ENCODE peak calls at places on chromosomes 1 and 21, in nine cellular contexts. One of them, this sample, is unnamed.

GRCh38 chr1:1616045-1616821 is 933 bp downstream of the MIB2 start:
- DNase-seq in activated T-helper 1 cell treated with anti-CD3 and anti-CD28 coated beads, Interleukin-2, amount 50 U/mL, for 16 hours: no peak
- DNase-seq in globus pallidus: peak; percentile 11
- DNase-seq in NCI-H2171: no peak
- DNase-seq in cardiac muscle cell: peak; percentile 60
- DNase-seq in ascending aorta: no peak
- DNase-seq in NCI-H1436: no peak
- DNase-seq in hypothalamus: no peak
- DNase-seq in CD4-positive, alpha-beta T cell: peak; percentile 52
- DNase-seq in this sample: peak; percentile 48

GRCh38 chr1:163980391-163980790 is 578.6 kb upstream of the PBX1 start:
- DNase-seq in globus pallidus: no peak
- DNase-seq in ascending aorta: no peak
- DNase-seq in hypothalamus: no peak
- DNase-seq in cardiac muscle cell: no peak
- DNase-seq in NCI-H1436: peak; percentile 8
- DNase-seq in NCI-H2171: no peak
- DNase-seq in CD4-positive, alpha-beta T cell: no peak
- DNase-seq in activated T-helper 1 cell treated with anti-CD3 and anti-CD28 coated beads, Interleukin-2, amount 50 U/mL, for 16 hours: no peak
- DNase-seq in this sample: no peak

GRCh38 chr1:163248064-163248463 is 45.3 kb upstream of the RGS5 start:
- DNase-seq in NCI-H1436: no peak
- DNase-seq in hypothalamus: no peak
- DNase-seq in NCI-H2171: no peak
- DNase-seq in ascending aorta: no peak
- DNase-seq in cardiac muscle cell: no peak
- DNase-seq in globus pallidus: no peak
- DNase-seq in activated T-helper 1 cell treated with anti-CD3 and anti-CD28 coated beads, Interleukin-2, amount 50 U/mL, for 16 hours: no peak
- DNase-seq in CD4-positive, alpha-beta T cell: no peak
- DNase-seq in this sample: peak; percentile 61

GRCh38 chr1:234579967-234580366 is 30.0 kb downstream of the IRF2BP2 start:
- DNase-seq in hypothalamus: no peak
- DNase-seq in ascending aorta: no peak
- DNase-seq in CD4-positive, alpha-beta T cell: no peak
- DNase-seq in NCI-H1436: peak; percentile 8
- DNase-seq in NCI-H2171: no peak
- DNase-seq in cardiac muscle cell: no peak
- DNase-seq in activated T-helper 1 cell treated with anti-CD3 and anti-CD28 coated beads, Interleukin-2, amount 50 U/mL, for 16 hours: no peak
- DNase-seq in globus pallidus: no peak
- DNase-seq in this sample: no peak

GRCh38 chr1:247303211-247303610 is 28.5 kb downstream of the ZNF496 start:
- DNase-seq in activated T-helper 1 cell treated with anti-CD3 and anti-CD28 coated beads, Interleukin-2, amount 50 U/mL, for 16 hours: no peak
- DNase-seq in cardiac muscle cell: no peak
- DNase-seq in ascending aorta: no peak
- DNase-seq in NCI-H2171: no peak
- DNase-seq in CD4-positive, alpha-beta T cell: no peak
- DNase-seq in globus pallidus: no peak
- DNase-seq in hypothalamus: no peak
- DNase-seq in NCI-H1436: no peak
- DNase-seq in this sample: no peak

GRCh38 chr1:203624341-203624712 is 2.3 kb upstream of the ATP2B4 start:
- DNase-seq in CD4-positive, alpha-beta T cell: no peak
- DNase-seq in cardiac muscle cell: no peak
- DNase-seq in activated T-helper 1 cell treated with anti-CD3 and anti-CD28 coated beads, Interleukin-2, amount 50 U/mL, for 16 hours: no peak
- DNase-seq in NCI-H1436: no peak
- DNase-seq in ascending aorta: no peak
- DNase-seq in globus pallidus: no peak
- DNase-seq in hypothalamus: no peak
- DNase-seq in NCI-H2171: no peak
- DNase-seq in this sample: no peak

GRCh38 chr1:55143686-55144085 is 71.5 kb downstream of the USP24 start:
- DNase-seq in ascending aorta: no peak
- DNase-seq in NCI-H1436: no peak
- DNase-seq in activated T-helper 1 cell treated with anti-CD3 and anti-CD28 coated beads, Interleukin-2, amount 50 U/mL, for 16 hours: no peak
- DNase-seq in cardiac muscle cell: no peak
- DNase-seq in hypothalamus: no peak
- DNase-seq in CD4-positive, alpha-beta T cell: no peak
- DNase-seq in globus pallidus: no peak
- DNase-seq in NCI-H2171: no peak
- DNase-seq in this sample: no peak

GRCh38 chr1:208433086-208433485 is 188.9 kb upstream of the PLXNA2 start:
- DNase-seq in CD4-positive, alpha-beta T cell: no peak
- DNase-seq in ascending aorta: no peak
- DNase-seq in activated T-helper 1 cell treated with anti-CD3 and anti-CD28 coated beads, Interleukin-2, amount 50 U/mL, for 16 hours: no peak
- DNase-seq in NCI-H1436: no peak
- DNase-seq in cardiac muscle cell: no peak
- DNase-seq in hypothalamus: no peak
- DNase-seq in globus pallidus: no peak
- DNase-seq in NCI-H2171: no peak
- DNase-seq in this sample: no peak

GRCh38 chr1:25862785-25863485 is 3.7 kb upstream of the AUNIP start:
- DNase-seq in globus pallidus: no peak
- DNase-seq in cardiac muscle cell: no peak
- DNase-seq in ascending aorta: no peak
- DNase-seq in CD4-positive, alpha-beta T cell: no peak
- DNase-seq in activated T-helper 1 cell treated with anti-CD3 and anti-CD28 coated beads, Interleukin-2, amount 50 U/mL, for 16 hours: no peak
- DNase-seq in NCI-H1436: no peak
- DNase-seq in hypothalamus: no peak
- DNase-seq in NCI-H2171: no peak
- DNase-seq in this sample: no peak

GRCh38 chr1:15680131-15680530 is 4.0 kb upstream of the PLEKHM2 start:
- DNase-seq in activated T-helper 1 cell treated with anti-CD3 and anti-CD28 coated beads, Interleukin-2, amount 50 U/mL, for 16 hours: no peak
- DNase-seq in globus pallidus: no peak
- DNase-seq in NCI-H2171: no peak
- DNase-seq in CD4-positive, alpha-beta T cell: no peak
- DNase-seq in cardiac muscle cell: no peak
- DNase-seq in ascending aorta: peak; percentile 59
- DNase-seq in NCI-H1436: no peak
- DNase-seq in hypothalamus: no peak
- DNase-seq in this sample: no peak

GRCh38 chr1:244988521-244988920 is 124.2 kb upstream of the HNRNPU start:
- DNase-seq in activated T-helper 1 cell treated with anti-CD3 and anti-CD28 coated beads, Interleukin-2, amount 50 U/mL, for 16 hours: no peak
- DNase-seq in globus pallidus: no peak
- DNase-seq in cardiac muscle cell: no peak
- DNase-seq in hypothalamus: no peak
- DNase-seq in NCI-H2171: no peak
- DNase-seq in CD4-positive, alpha-beta T cell: no peak
- DNase-seq in ascending aorta: no peak
- DNase-seq in NCI-H1436: no peak
- DNase-seq in this sample: no peak

GRCh38 chr1:165598676-165599059 is 32.4 kb upstream of the MGST3 start:
- DNase-seq in NCI-H2171: no peak
- DNase-seq in CD4-positive, alpha-beta T cell: no peak
- DNase-seq in cardiac muscle cell: no peak
- DNase-seq in ascending aorta: no peak
- DNase-seq in globus pallidus: no peak
- DNase-seq in hypothalamus: no peak
- DNase-seq in NCI-H1436: peak; percentile 2
- DNase-seq in activated T-helper 1 cell treated with anti-CD3 and anti-CD28 coated beads, Interleukin-2, amount 50 U/mL, for 16 hours: no peak
- DNase-seq in this sample: no peak

GRCh38 chr1:58815680-58816071 is 31.8 kb upstream of the JUN start:
- DNase-seq in NCI-H2171: no peak
- DNase-seq in CD4-positive, alpha-beta T cell: no peak
- DNase-seq in NCI-H1436: no peak
- DNase-seq in globus pallidus: no peak
- DNase-seq in cardiac muscle cell: no peak
- DNase-seq in activated T-helper 1 cell treated with anti-CD3 and anti-CD28 coated beads, Interleukin-2, amount 50 U/mL, for 16 hours: no peak
- DNase-seq in hypothalamus: no peak
- DNase-seq in ascending aorta: no peak
- DNase-seq in this sample: no peak

GRCh38 chr1:31666290-31666963 is 21.8 kb upstream of the PEF1 start:
- DNase-seq in cardiac muscle cell: no peak
- DNase-seq in activated T-helper 1 cell treated with anti-CD3 and anti-CD28 coated beads, Interleukin-2, amount 50 U/mL, for 16 hours: no peak
- DNase-seq in ascending aorta: no peak
- DNase-seq in NCI-H2171: peak; percentile 82
- DNase-seq in NCI-H1436: no peak
- DNase-seq in CD4-positive, alpha-beta T cell: no peak
- DNase-seq in hypothalamus: peak; percentile 61
- DNase-seq in globus pallidus: no peak
- DNase-seq in this sample: no peak

GRCh38 chr1:235917267-235917811 is 50.6 kb upstream of the LYST start:
- DNase-seq in cardiac muscle cell: no peak
- DNase-seq in CD4-positive, alpha-beta T cell: peak; percentile 31
- DNase-seq in ascending aorta: peak; percentile 94
- DNase-seq in globus pallidus: peak; percentile 58
- DNase-seq in NCI-H1436: peak; percentile 75
- DNase-seq in hypothalamus: peak; percentile 65
- DNase-seq in activated T-helper 1 cell treated with anti-CD3 and anti-CD28 coated beads, Interleukin-2, amount 50 U/mL, for 16 hours: peak; percentile 40
- DNase-seq in NCI-H2171: peak; percentile 32
- DNase-seq in this sample: peak; percentile 74

GRCh38 chr1:230463760-230464159 is 37.6 kb upstream of the PGBD5 start:
- DNase-seq in hypothalamus: no peak
- DNase-seq in cardiac muscle cell: no peak
- DNase-seq in globus pallidus: no peak
- DNase-seq in NCI-H1436: no peak
- DNase-seq in activated T-helper 1 cell treated with anti-CD3 and anti-CD28 coated beads, Interleukin-2, amount 50 U/mL, for 16 hours: no peak
- DNase-seq in ascending aorta: no peak
- DNase-seq in CD4-positive, alpha-beta T cell: no peak
- DNase-seq in NCI-H2171: no peak
- DNase-seq in this sample: no peak

GRCh38 chr1:172473842-172474241 is 30.0 kb upstream of the PIGC start:
- DNase-seq in ascending aorta: no peak
- DNase-seq in CD4-positive, alpha-beta T cell: no peak
- DNase-seq in activated T-helper 1 cell treated with anti-CD3 and anti-CD28 coated beads, Interleukin-2, amount 50 U/mL, for 16 hours: no peak
- DNase-seq in globus pallidus: no peak
- DNase-seq in hypothalamus: no peak
- DNase-seq in cardiac muscle cell: no peak
- DNase-seq in NCI-H2171: no peak
- DNase-seq in NCI-H1436: no peak
- DNase-seq in this sample: no peak

GRCh38 chr1:175192630-175193338 is at the start of gene KIAA0040:
- DNase-seq in NCI-H1436: peak; percentile 6
- DNase-seq in NCI-H2171: peak; percentile 58
- DNase-seq in cardiac muscle cell: peak; percentile 73
- DNase-seq in ascending aorta: peak; percentile 91
- DNase-seq in CD4-positive, alpha-beta T cell: peak; percentile 49
- DNase-seq in hypothalamus: no peak
- DNase-seq in globus pallidus: no peak
- DNase-seq in activated T-helper 1 cell treated with anti-CD3 and anti-CD28 coated beads, Interleukin-2, amount 50 U/mL, for 16 hours: peak; percentile 48
- DNase-seq in this sample: peak; percentile 41

GRCh38 chr1:205774277-205775014 is 836 bp downstream of the RAB29 start:
- DNase-seq in NCI-H1436: no peak
- DNase-seq in NCI-H2171: no peak
- DNase-seq in CD4-positive, alpha-beta T cell: peak; percentile 25
- DNase-seq in activated T-helper 1 cell treated with anti-CD3 and anti-CD28 coated beads, Interleukin-2, amount 50 U/mL, for 16 hours: peak; percentile 28
- DNase-seq in hypothalamus: no peak
- DNase-seq in ascending aorta: no peak
- DNase-seq in globus pallidus: no peak
- DNase-seq in cardiac muscle cell: peak; percentile 5
- DNase-seq in this sample: peak; percentile 16

GRCh38 chr1:164794310-164794709 is 235.3 kb downstream of the PBX1 start:
- DNase-seq in ascending aorta: peak; percentile 81
- DNase-seq in cardiac muscle cell: no peak
- DNase-seq in NCI-H2171: no peak
- DNase-seq in globus pallidus: no peak
- DNase-seq in CD4-positive, alpha-beta T cell: no peak
- DNase-seq in NCI-H1436: no peak
- DNase-seq in activated T-helper 1 cell treated with anti-CD3 and anti-CD28 coated beads, Interleukin-2, amount 50 U/mL, for 16 hours: no peak
- DNase-seq in hypothalamus: peak; percentile 33
- DNase-seq in this sample: no peak

GRCh38 chr1:1116701-1117468 is 996 bp upstream of the C1orf159 start:
- DNase-seq in CD4-positive, alpha-beta T cell: peak; percentile 27
- DNase-seq in globus pallidus: no peak
- DNase-seq in NCI-H2171: no peak
- DNase-seq in ascending aorta: no peak
- DNase-seq in cardiac muscle cell: no peak
- DNase-seq in hypothalamus: no peak
- DNase-seq in activated T-helper 1 cell treated with anti-CD3 and anti-CD28 coated beads, Interleukin-2, amount 50 U/mL, for 16 hours: no peak
- DNase-seq in NCI-H1436: no peak
- DNase-seq in this sample: no peak

GRCh38 chr1:87794788-87795614 is 466.3 kb downstream of the LMO4 start:
- DNase-seq in globus pallidus: no peak
- DNase-seq in ascending aorta: no peak
- DNase-seq in NCI-H1436: no peak
- DNase-seq in cardiac muscle cell: no peak
- DNase-seq in activated T-helper 1 cell treated with anti-CD3 and anti-CD28 coated beads, Interleukin-2, amount 50 U/mL, for 16 hours: no peak
- DNase-seq in CD4-positive, alpha-beta T cell: no peak
- DNase-seq in hypothalamus: no peak
- DNase-seq in NCI-H2171: no peak
- DNase-seq in this sample: no peak

GRCh38 chr1:111738436-111739221 is 566 bp downstream of the INKA2 start:
- DNase-seq in hypothalamus: peak; percentile 80
- DNase-seq in activated T-helper 1 cell treated with anti-CD3 and anti-CD28 coated beads, Interleukin-2, amount 50 U/mL, for 16 hours: no peak
- DNase-seq in NCI-H2171: peak; percentile 87
- DNase-seq in ascending aorta: peak; percentile 91
- DNase-seq in globus pallidus: peak; percentile 78
- DNase-seq in CD4-positive, alpha-beta T cell: peak; percentile 54
- DNase-seq in NCI-H1436: peak; percentile 70
- DNase-seq in cardiac muscle cell: peak; percentile 76
- DNase-seq in this sample: peak; percentile 84

GRCh38 chr1:224219612-224220011 is 36.6 kb downstream of the DEGS1 start:
- DNase-seq in ascending aorta: no peak
- DNase-seq in activated T-helper 1 cell treated with anti-CD3 and anti-CD28 coated beads, Interleukin-2, amount 50 U/mL, for 16 hours: no peak
- DNase-seq in NCI-H1436: no peak
- DNase-seq in hypothalamus: no peak
- DNase-seq in NCI-H2171: no peak
- DNase-seq in CD4-positive, alpha-beta T cell: no peak
- DNase-seq in globus pallidus: no peak
- DNase-seq in cardiac muscle cell: no peak
- DNase-seq in this sample: no peak

GRCh38 chr1:19445417-19446342 is 39.7 kb downstream of the CAPZB start:
- DNase-seq in hypothalamus: no peak
- DNase-seq in NCI-H1436: no peak
- DNase-seq in CD4-positive, alpha-beta T cell: no peak
- DNase-seq in NCI-H2171: no peak
- DNase-seq in activated T-helper 1 cell treated with anti-CD3 and anti-CD28 coated beads, Interleukin-2, amount 50 U/mL, for 16 hours: no peak
- DNase-seq in globus pallidus: no peak
- DNase-seq in ascending aorta: no peak
- DNase-seq in cardiac muscle cell: peak; percentile 81
- DNase-seq in this sample: no peak

GRCh38 chr21:42171091-42172053 is 47.6 kb upstream of the ABCG1 start:
- DNase-seq in ascending aorta: peak; percentile 54
- DNase-seq in NCI-H2171: no peak
- DNase-seq in cardiac muscle cell: no peak
- DNase-seq in hypothalamus: peak; percentile 38
- DNase-seq in globus pallidus: peak; percentile 95
- DNase-seq in NCI-H1436: no peak
- DNase-seq in activated T-helper 1 cell treated with anti-CD3 and anti-CD28 coated beads, Interleukin-2, amount 50 U/mL, for 16 hours: no peak
- DNase-seq in CD4-positive, alpha-beta T cell: no peak
- DNase-seq in this sample: peak; percentile 42

GRCh38 chr1:93617670-93618488 is 63.8 kb downstream of the BCAR3 start:
- DNase-seq in globus pallidus: no peak
- DNase-seq in activated T-helper 1 cell treated with anti-CD3 and anti-CD28 coated beads, Interleukin-2, amount 50 U/mL, for 16 hours: no peak
- DNase-seq in CD4-positive, alpha-beta T cell: no peak
- DNase-seq in ascending aorta: no peak
- DNase-seq in cardiac muscle cell: no peak
- DNase-seq in NCI-H2171: no peak
- DNase-seq in NCI-H1436: no peak
- DNase-seq in hypothalamus: no peak
- DNase-seq in this sample: no peak

GRCh38 chr1:203593723-203594122 is 32.9 kb upstream of the ATP2B4 start:
- DNase-seq in hypothalamus: no peak
- DNase-seq in NCI-H2171: no peak
- DNase-seq in CD4-positive, alpha-beta T cell: peak; percentile 49
- DNase-seq in NCI-H1436: no peak
- DNase-seq in ascending aorta: no peak
- DNase-seq in activated T-helper 1 cell treated with anti-CD3 and anti-CD28 coated beads, Interleukin-2, amount 50 U/mL, for 16 hours: peak; percentile 23
- DNase-seq in cardiac muscle cell: no peak
- DNase-seq in globus pallidus: no peak
- DNase-seq in this sample: no peak

GRCh38 chr1:7552402-7552801 is 218.7 kb upstream of the VAMP3 start:
- DNase-seq in cardiac muscle cell: no peak
- DNase-seq in hypothalamus: no peak
- DNase-seq in activated T-helper 1 cell treated with anti-CD3 and anti-CD28 coated beads, Interleukin-2, amount 50 U/mL, for 16 hours: no peak
- DNase-seq in NCI-H1436: no peak
- DNase-seq in ascending aorta: no peak
- DNase-seq in globus pallidus: no peak
- DNase-seq in CD4-positive, alpha-beta T cell: no peak
- DNase-seq in NCI-H2171: no peak
- DNase-seq in this sample: no peak

GRCh38 chr1:30028939-30029338 is 694.4 kb downstream of the MATN1 start:
- DNase-seq in hypothalamus: no peak
- DNase-seq in NCI-H1436: no peak
- DNase-seq in cardiac muscle cell: no peak
- DNase-seq in ascending aorta: no peak
- DNase-seq in CD4-positive, alpha-beta T cell: no peak
- DNase-seq in NCI-H2171: no peak
- DNase-seq in activated T-helper 1 cell treated with anti-CD3 and anti-CD28 coated beads, Interleukin-2, amount 50 U/mL, for 16 hours: no peak
- DNase-seq in globus pallidus: no peak
- DNase-seq in this sample: no peak

GRCh38 chr1:77290576-77290975 is 8.8 kb downstream of the AK5 start:
- DNase-seq in CD4-positive, alpha-beta T cell: no peak
- DNase-seq in NCI-H1436: no peak
- DNase-seq in NCI-H2171: no peak
- DNase-seq in hypothalamus: no peak
- DNase-seq in activated T-helper 1 cell treated with anti-CD3 and anti-CD28 coated beads, Interleukin-2, amount 50 U/mL, for 16 hours: no peak
- DNase-seq in globus pallidus: no peak
- DNase-seq in ascending aorta: no peak
- DNase-seq in cardiac muscle cell: no peak
- DNase-seq in this sample: no peak

This sample was measured in BE2C.